ENCODE peak calls at places on chromosomes 13 and 19, in five cellular contexts. T is EL, D is NCI-H2029, A is nucleus accumbens, C is tibial nerve. O is an unnamed sample.

GRCh38 chr13:36819811-36820140 is 754 bp downstream of the RFXAP start:
- DNase-seq in T (peak), D (no peak), A (peak), C (no peak), O (no peak)

GRCh38 chr19:19579533-19580361 is 38.7 kb downstream of the PBX4 start:
- DNase-seq in T (no peak), D (no peak), A (no peak), C (no peak), O (no peak)

GRCh38 chr13:99282264-99283231 is 24.4 kb upstream of the GPR18 start:
- DNase-seq in T (no peak), D (no peak), A (no peak), C (no peak), O (no peak)

GRCh38 chr13:79190932-79191331 is 215.1 kb downstream of the RBM26 start:
- DNase-seq in T (no peak), D (no peak), A (no peak), C (no peak), O (no peak)

GRCh38 chr13:109781384-109782065 is 4.9 kb downstream of the IRS2 start:
- DNase-seq in T (peak), D (peak), A (no peak), C (no peak), O (no peak)

GRCh38 chr13:112750570-112750969 is 60.7 kb downstream of the ATP11A start:
- DNase-seq in T (no peak), D (no peak), A (no peak), C (no peak), O (no peak)

GRCh38 chr19:511101-511841 is 4.0 kb downstream of the TPGS1 start:
- DNase-seq in T (no peak), D (peak), A (no peak), C (no peak), O (no peak)

GRCh38 chr13:99812611-99813010 is 159.0 kb downstream of the ZIC5 start:
- DNase-seq in T (peak), D (no peak), A (no peak), C (no peak), O (no peak)